ENCODE peak calls at places on chromosome 10, in four cellular contexts. S is neuronal stem cell, N is astrocyte, C is IMR-90. L is an unnamed sample.

GRCh38 chr10:23540401-23540800 is 101.5 kb downstream of the OTUD1 start:
- DNase-seq in C (no peak), N (no peak), S (no peak), L (no peak)

GRCh38 chr10:9608592-9608991 is 1409.1 kb upstream of the CELF2 start:
- DNase-seq in N (peak; percentile 4), C (peak; percentile 50), S (no peak), L (peak; percentile 21)

GRCh38 chr10:11204355-11204879 is 186.7 kb downstream of the CELF2 start:
- DNase-seq in N (no peak), C (no peak), S (no peak), L (no peak)

GRCh38 chr10:44925811-44926760 is 14.9 kb downstream of the TMEM72 start:
- DNase-seq in N (no peak), S (no peak), C (no peak), L (no peak)

GRCh38 chr10:125562737-125563136 is 120.2 kb downstream of the TEX36 start:
- DNase-seq in N (no peak), C (no peak), S (no peak), L (no peak)

GRCh38 chr10:119602241-119603095 is 5.7 kb upstream of the TIAL1 start:
- DNase-seq in S (no peak), N (no peak), C (no peak), L (peak; percentile 35)

GRCh38 chr10:59580257-59580863 is 129.3 kb downstream of the SLC16A9 start:
- DNase-seq in N (peak; percentile 25), C (peak; percentile 58), S (no peak), L (peak; percentile 87)

GRCh38 chr10:77339156-77339555 is 298.5 kb downstream of the KCNMA1 start:
- DNase-seq in C (no peak), N (no peak), S (no peak), L (no peak)

GRCh38 chr10:31315453-31315852 is 3.6 kb upstream of the ZEB1 start:
- DNase-seq in S (no peak), C (peak; percentile 82), N (peak; percentile 80), L (peak; percentile 61)

GRCh38 chr10:23499317-23499716 is 60.4 kb downstream of the OTUD1 start:
- DNase-seq in C (no peak), N (no peak), S (no peak), L (no peak)

GRCh38 chr10:114232777-114233176 is 6.3 kb upstream of the VWA2 start:
- DNase-seq in N (no peak), S (no peak), C (no peak), L (no peak)

GRCh38 chr10:72846225-72846624 is 47.3 kb upstream of the OIT3 start:
- DNase-seq in S (no peak), N (peak; percentile 87), C (peak; percentile 89), L (peak; percentile 47)

GRCh38 chr10:62268027-62268398 is 631 bp downstream of the RTKN2 start:
- DNase-seq in N (no peak), C (no peak), S (no peak), L (no peak)

GRCh38 chr10:62268399-62269076 is at the start of gene RTKN2:
- DNase-seq in S (peak; percentile 96), N (peak; percentile 83), C (peak; percentile 76), L (peak; percentile 81)

GRCh38 chr10:62266147-62266546 is 2.5 kb downstream of the RTKN2 start:
- DNase-seq in N (no peak), C (no peak), S (no peak), L (no peak)

GRCh38 chr10:62266611-62267010 is 2.0 kb downstream of the RTKN2 start:
- DNase-seq in S (no peak), C (no peak), N (no peak), L (no peak)

DNA sequence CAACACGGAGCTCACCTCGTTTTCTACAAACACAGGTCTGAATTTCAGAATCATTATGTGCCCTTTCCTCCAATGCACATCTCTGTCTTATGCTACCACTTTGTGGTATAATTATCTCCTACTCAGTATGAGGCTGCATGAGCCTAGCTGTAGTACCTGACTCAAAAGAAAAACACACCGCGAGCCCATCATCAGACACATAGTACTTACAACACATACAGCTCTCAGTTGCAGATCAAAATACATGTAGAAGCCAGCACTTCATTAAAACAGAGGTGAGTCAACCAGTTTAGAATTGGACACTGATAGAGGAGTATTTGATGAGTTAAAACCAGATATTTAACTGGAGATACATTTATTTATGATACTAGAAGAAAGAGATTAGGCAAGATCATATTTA is 1.4 kb upstream of the RTKN2 start:
- DNase-seq in C (no peak), S (no peak), N (no peak), L (no peak)
- H2AFZ ChIP-seq in C (no peak overlapping the region), S (no peak overlapping the region), N (no peak overlapping the region), L (no peak overlapping the region)

GRCh38 chr10:116548301-116548700 is 2.6 kb downstream of the PNLIP start:
- DNase-seq in S (no peak), C (no peak), N (no peak), L (no peak)

GRCh38 chr10:116557305-116557880 is 11.7 kb downstream of the PNLIP start:
- DNase-seq in S (no peak), N (no peak), C (no peak), L (no peak)

GRCh38 chr10:116555882-116556281 is 10.2 kb downstream of the PNLIP start:
- DNase-seq in N (no peak), C (no peak), S (no peak), L (no peak)

GRCh38 chr10:116554628-116555027 is 8.9 kb downstream of the PNLIP start:
- DNase-seq in S (no peak), C (no peak), N (no peak), L (no peak)

GRCh38 chr10:116553378-116553980 is 7.7 kb downstream of the PNLIP start:
- DNase-seq in S (no peak), N (no peak), C (no peak), L (no peak)
- H2AFZ ChIP-seq in S (no peak overlapping the region), N (no peak overlapping the region), C (no peak overlapping the region), L (no peak overlapping the region)

DNA sequence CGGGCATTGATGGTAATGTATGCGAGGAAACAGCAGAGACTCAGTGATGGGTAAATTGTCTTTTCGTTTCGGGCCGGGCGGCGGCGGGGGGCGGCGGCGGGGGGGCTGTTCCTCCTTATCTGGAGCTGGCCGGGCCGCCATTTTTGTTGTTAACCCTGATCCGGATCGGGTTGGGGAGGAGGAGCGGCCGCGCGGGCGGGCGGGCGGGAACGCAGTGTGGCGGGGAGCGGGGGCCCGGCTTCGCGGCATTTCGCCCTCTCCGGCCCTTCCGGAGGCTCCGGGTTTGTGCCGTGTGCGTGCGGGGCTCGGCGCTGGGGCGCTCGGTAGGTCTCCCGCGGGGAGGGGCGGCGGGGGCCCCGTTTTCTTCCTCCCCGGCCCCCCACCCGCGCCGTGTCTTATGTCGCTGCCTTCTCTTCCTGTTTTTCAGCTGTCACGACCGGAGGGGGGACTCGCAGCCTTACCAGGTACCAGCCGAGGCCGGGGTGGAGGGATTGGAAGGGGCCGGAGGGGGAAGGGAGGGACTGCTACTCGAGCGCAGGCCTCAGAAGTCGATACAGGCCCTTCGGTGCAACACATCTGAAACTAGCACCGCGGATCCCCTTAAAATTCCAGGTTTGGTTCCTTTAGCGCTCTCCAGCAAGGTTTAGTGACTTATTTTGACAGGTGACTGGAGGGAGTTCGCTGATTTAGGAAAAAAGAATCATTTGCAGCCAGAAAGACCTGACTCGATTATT is 820 bp downstream of the WAC start:
- DNase-seq in S (peak; percentile 26), N (no peak), C (peak; percentile 26), L (peak; percentile 36)
- H2AFZ ChIP-seq in S (peak overlapping the region; percentile 74), N (no peak overlapping the region), C (peak overlapping the region; percentile 100), L (no peak overlapping the region)

GRCh38 chr10:33459597-33459996 is 125.1 kb upstream of the NRP1 start:
- DNase-seq in S (no peak), C (peak; percentile 28), N (peak; percentile 78), L (no peak)

GRCh38 chr10:33461295-33461640 is 126.8 kb upstream of the NRP1 start:
- DNase-seq in N (no peak), C (no peak), S (no peak), L (no peak)

GRCh38 chr10:33465747-33466146 is 131.3 kb upstream of the NRP1 start:
- DNase-seq in N (no peak), S (no peak), C (peak; percentile 8), L (peak; percentile 46)

GRCh38 chr10:33463011-33463410 is 128.5 kb upstream of the NRP1 start:
- DNase-seq in C (no peak), S (no peak), N (no peak), L (no peak)

GRCh38 chr10:33460461-33461294 is 126.2 kb upstream of the NRP1 start:
- DNase-seq in S (no peak), N (peak; percentile 79), C (peak; percentile 72), L (peak; percentile 64)
- H2AFZ ChIP-seq in S (no peak overlapping the region), N (no peak overlapping the region), C (no peak overlapping the region), L (no peak overlapping the region)

DNA sequence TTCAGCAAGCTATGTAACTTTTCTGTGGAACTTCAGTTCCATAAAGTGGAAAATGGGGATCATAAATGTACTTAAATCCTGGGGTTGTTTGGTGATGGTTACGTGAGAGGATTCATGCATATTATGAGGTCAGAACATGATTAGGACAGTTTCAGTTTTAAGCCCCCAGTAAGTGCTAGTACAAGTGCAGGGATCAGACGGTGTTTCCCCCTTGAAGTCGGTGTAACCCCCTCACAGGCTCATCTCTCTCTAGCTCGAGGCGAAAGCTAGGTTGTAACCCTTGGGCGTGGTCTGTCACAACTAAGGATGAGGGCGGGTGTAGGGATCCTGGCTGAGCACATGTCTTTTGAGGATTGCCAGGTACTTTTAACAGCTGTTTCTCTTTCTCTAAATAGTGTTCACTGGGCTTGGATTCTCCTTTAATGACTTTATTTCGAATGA is 84.7 kb downstream of the SPAG6 start:
- DNase-seq in C (no peak), N (no peak), S (no peak), L (no peak)
- H2AFZ ChIP-seq in C (no peak overlapping the region), N (no peak overlapping the region), S (no peak overlapping the region), L (no peak overlapping the region)

GRCh38 chr10:95758351-95759025 is 2.5 kb downstream of the ENTPD1 start:
- DNase-seq in C (peak; percentile 6), S (no peak), N (no peak), L (no peak)
- H2AFZ ChIP-seq in C (peak overlapping the region; percentile 2), S (peak overlapping the region; percentile 37), N (no peak overlapping the region), L (no peak overlapping the region)

GRCh38 chr10:88082391-88082790 is 219.0 kb downstream of the PTEN start:
- DNase-seq in C (no peak), N (no peak), S (no peak), L (no peak)
- H2AFZ ChIP-seq in C (no peak overlapping the region), N (no peak overlapping the region), S (no peak overlapping the region), L (no peak overlapping the region)

DNA sequence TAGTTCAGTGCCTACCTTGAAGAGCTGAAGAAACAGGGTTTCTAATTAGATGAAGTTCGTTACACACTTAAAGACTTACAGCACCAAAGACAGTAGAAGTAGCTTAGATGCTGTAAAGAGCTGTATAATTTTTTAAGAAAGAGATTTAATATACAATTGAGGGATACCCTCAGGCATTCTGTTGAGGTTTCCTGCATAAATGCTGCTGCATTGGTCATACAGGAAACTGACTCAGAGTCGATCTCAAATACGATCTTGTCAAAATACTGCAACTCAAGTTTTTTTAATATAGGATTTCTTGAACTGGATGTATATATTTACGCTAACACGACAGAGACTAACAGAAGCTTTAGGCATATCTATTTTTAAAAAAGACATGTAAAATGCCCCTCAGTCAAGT is 2.5 kb upstream of the ARID5B start:
- DNase-seq in S (no peak), C (peak; percentile 85), N (peak; percentile 61), L (peak; percentile 61)
- H2AFZ ChIP-seq in S (peak overlapping the region; percentile 38), C (no peak overlapping the region), N (no peak overlapping the region), L (no peak overlapping the region)

GRCh38 chr10:128540806-128541739 is 414.9 kb upstream of the MKI67 start:
- DNase-seq in C (no peak), S (peak; percentile 36), N (no peak), L (no peak)
- H2AFZ ChIP-seq in C (no peak overlapping the region), S (peak overlapping the region; percentile 53), N (no peak overlapping the region), L (no peak overlapping the region)